ENCODE peak calls at places on chromosome 1, in ten cellular contexts. E is CD8-positive, alpha-beta T cell; B is foreskin fibroblast; P is stimulated activated CD4-positive, alpha-beta T cell treated with anti-CD3 and anti-CD28 coated beads, Interleukin-4, amount 100 ng/mL, for 48 hours; V is AG09309; F is posterior cingulate gyrus; C is esophagus muscularis mucosa; Z is HTR-8/SVneo; D is stimulated activated CD8-positive, alpha-beta memory T cell treated with anti-CD3 and anti-CD28 coated beads, Interleukin-4, amount 100 ng/mL, for 1 hour; U is astrocyte of the hippocampus. H is an unnamed sample.

GRCh38 chr1:147608601-147609000 is 61.7 kb downstream of the ACP6 start:
- DNase-seq in E (no peak), B (no peak), P (no peak), V (no peak), F (no peak), C (no peak), Z (no peak), D (no peak), U (no peak), H (no peak)

GRCh38 chr1:68384872-68385390 is 64.8 kb downstream of the RPE65 start:
- DNase-seq in E (no peak), B (peak; percentile 75), P (no peak), V (peak; percentile 58), F (no peak), C (no peak), Z (no peak), D (no peak), U (peak; percentile 73), H (no peak)

GRCh38 chr1:100132566-100133477 is at the start of the genes SASS6 and TRMT13:
- DNase-seq in E (peak; percentile 86), B (peak; percentile 97), P (peak; percentile 93), V (peak; percentile 94), F (peak; percentile 98), C (peak; percentile 99), Z (peak; percentile 75), D (peak; percentile 88), U (peak; percentile 99), H (peak; percentile 95)

GRCh38 chr1:210850556-210850955 is 283.4 kb downstream of the KCNH1 start:
- DNase-seq in E (no peak), B (no peak), P (no peak), V (no peak), F (peak; percentile 58), C (no peak), Z (no peak), D (no peak), U (peak; percentile 38), H (no peak)

GRCh38 chr1:229756666-229757065 is 130.6 kb downstream of the URB2 start:
- DNase-seq in E (no peak), B (peak; percentile 67), P (no peak), V (peak; percentile 49), F (no peak), C (peak; percentile 45), Z (peak; percentile 21), D (no peak), U (peak; percentile 88), H (no peak)

GRCh38 chr1:147579532-147580199 is 38.4 kb downstream of the BCL9 start:
- DNase-seq in E (no peak), B (peak; percentile 33), P (no peak), V (no peak), F (no peak), C (no peak), Z (no peak), D (no peak), U (peak; percentile 39), H (no peak)

GRCh38 chr1:24864409-24864808 is 65.7 kb downstream of the RUNX3 start:
- DNase-seq in E (no peak), B (no peak), P (no peak), V (no peak), F (no peak), C (no peak), Z (no peak), D (no peak), U (no peak), H (no peak)

GRCh38 chr1:10631121-10631810 is 156.5 kb downstream of the PEX14 start:
- DNase-seq in E (no peak), B (no peak), P (no peak), V (no peak), F (no peak), C (no peak), Z (no peak), D (no peak), U (no peak), H (no peak)

GRCh38 chr1:228087771-228088251 is 5.3 kb downstream of the ARF1 start:
- DNase-seq in E (no peak), B (peak; percentile 88), P (no peak), V (peak; percentile 82), F (no peak), C (no peak), Z (peak; percentile 60), D (no peak), U (peak; percentile 70), H (no peak)

GRCh38 chr1:111856411-111857135 is 100.9 kb downstream of the DDX20 start:
- DNase-seq in E (no peak), B (no peak), P (no peak), V (no peak), F (no peak), C (no peak), Z (no peak), D (no peak), U (no peak), H (no peak)

GRCh38 chr1:116806245-116806644 is 52.0 kb downstream of the CD2 start:
- DNase-seq in E (peak; percentile 37), B (no peak), P (peak; percentile 79), V (no peak), F (no peak), C (peak; percentile 70), Z (no peak), D (no peak), U (peak; percentile 46), H (peak; percentile 73)

GRCh38 chr1:246798606-246799496 is 74.6 kb downstream of the SCCPDH start:
- DNase-seq in E (no peak), B (no peak), P (no peak), V (no peak), F (no peak), C (no peak), Z (no peak), D (no peak), U (no peak), H (no peak)

GRCh38 chr1:77282187-77282865 is 507 bp downstream of the AK5 start:
- DNase-seq in E (peak; percentile 11), B (peak; percentile 31), P (peak; percentile 26), V (no peak), F (peak; percentile 45), C (no peak), Z (peak; percentile 19), D (no peak), U (peak; percentile 70), H (peak; percentile 41)

GRCh38 chr1:202149566-202149965 is 5.0 kb upstream of the ARL8A start:
- DNase-seq in E (no peak), B (no peak), P (no peak), V (no peak), F (no peak), C (no peak), Z (no peak), D (no peak), U (no peak), H (no peak)

GRCh38 chr1:10324627-10325026 is 74.2 kb upstream of the PGD start:
- DNase-seq in E (peak; percentile 11), B (no peak), P (peak; percentile 2), V (no peak), F (no peak), C (no peak), Z (no peak), D (no peak), U (no peak), H (no peak)

GRCh38 chr1:62271932-62272728 is 47.1 kb downstream of the KANK4 start:
- DNase-seq in E (peak; percentile 27), B (no peak), P (peak; percentile 17), V (no peak), F (no peak), C (no peak), Z (no peak), D (peak; percentile 5), U (peak; percentile 20), H (peak; percentile 3)

GRCh38 chr1:157137051-157137772 is 983 bp downstream of the ETV3 start:
- DNase-seq in E (no peak), B (no peak), P (no peak), V (no peak), F (no peak), C (no peak), Z (no peak), D (no peak), U (peak; percentile 29), H (no peak)

GRCh38 chr1:22862752-22863151 is 109.9 kb downstream of the LACTBL1 start:
- DNase-seq in E (no peak), B (no peak), P (no peak), V (no peak), F (no peak), C (no peak), Z (no peak), D (no peak), U (no peak), H (no peak)

GRCh38 chr1:90402893-90403849 is 313.9 kb downstream of the BARHL2 start:
- DNase-seq in E (no peak), B (peak; percentile 26), P (no peak), V (peak; percentile 91), F (no peak), C (no peak), Z (peak; percentile 39), D (no peak), U (peak; percentile 97), H (no peak)

GRCh38 chr1:241647658-241648057 is 4.4 kb upstream of the WDR64 start:
- DNase-seq in E (no peak), B (no peak), P (no peak), V (no peak), F (no peak), C (no peak), Z (no peak), D (no peak), U (no peak), H (no peak)

GRCh38 chr1:25053576-25054075 is 123.5 kb upstream of the RUNX3 start:
- DNase-seq in E (no peak), B (no peak), P (no peak), V (no peak), F (no peak), C (no peak), Z (no peak), D (no peak), U (no peak), H (no peak)

GRCh38 chr1:54253480-54253879 is 53.5 kb downstream of the MRPL37 start:
- DNase-seq in E (no peak), B (peak; percentile 86), P (no peak), V (peak; percentile 55), F (no peak), C (no peak), Z (peak; percentile 91), D (no peak), U (peak; percentile 95), H (no peak)

GRCh38 chr1:241836944-241837343 is 11.1 kb upstream of the EXO1 start:
- DNase-seq in E (no peak), B (no peak), P (no peak), V (no peak), F (no peak), C (no peak), Z (no peak), D (no peak), U (no peak), H (no peak)

GRCh38 chr1:193368302-193368701 is 181.9 kb upstream of the B3GALT2 start:
- DNase-seq in E (no peak), B (no peak), P (no peak), V (no peak), F (no peak), C (no peak), Z (no peak), D (no peak), U (peak; percentile 38), H (peak; percentile 50)

GRCh38 chr1:1092890-1093609 is 18.9 kb upstream of the RNF223 start:
- DNase-seq in E (no peak), B (no peak), P (no peak), V (no peak), F (no peak), C (no peak), Z (no peak), D (no peak), U (no peak), H (no peak)

GRCh38 chr1:232183266-232183800 is 446.6 kb downstream of the SIPA1L2 start:
- DNase-seq in E (no peak), B (no peak), P (no peak), V (no peak), F (no peak), C (peak; percentile 75), Z (no peak), D (no peak), U (no peak), H (no peak)

GRCh38 chr1:3590145-3590768 is 21.1 kb downstream of the MEGF6 start:
- DNase-seq in E (no peak), B (no peak), P (no peak), V (no peak), F (no peak), C (no peak), Z (no peak), D (no peak), U (no peak), H (no peak)